ENCODE peak calls at places on chromosomes 4 and X, in ten cellular contexts. One of them, this sample, is unnamed.

GRCh38 chrX:63932907-63933306 is 147.9 kb upstream of the ARHGEF9 start:
- DNase-seq in A673: no peak
- DNase-seq in fibroblast of lung: no peak
- DNase-seq in astrocyte of the cerebellum: no peak
- DNase-seq in HFFc6: no peak
- DNase-seq in Peyer's patch: no peak
- DNase-seq in foreskin fibroblast: no peak
- DNase-seq in uterus: no peak
- DNase-seq in progenitor cell of endocrine pancreas: no peak
- DNase-seq in heart left ventricle: no peak
- DNase-seq in this sample: no peak

GRCh38 chrX:154046262-154046771 is 26.6 kb upstream of the IRAK1 start:
- DNase-seq in fibroblast of lung: peak
- DNase-seq in foreskin fibroblast: peak
- DNase-seq in Peyer's patch: no peak
- DNase-seq in HFFc6: peak
- DNase-seq in heart left ventricle: peak
- DNase-seq in progenitor cell of endocrine pancreas: no peak
- DNase-seq in uterus: peak
- DNase-seq in A673: peak
- DNase-seq in astrocyte of the cerebellum: peak
- DNase-seq in this sample: peak

GRCh38 chr4:17189322-17189721 is 290.9 kb upstream of the LDB2 start:
- DNase-seq in heart left ventricle: no peak
- DNase-seq in A673: peak
- DNase-seq in uterus: peak
- DNase-seq in Peyer's patch: no peak
- DNase-seq in HFFc6: peak
- DNase-seq in foreskin fibroblast: peak
- DNase-seq in astrocyte of the cerebellum: peak
- DNase-seq in progenitor cell of endocrine pancreas: no peak
- DNase-seq in fibroblast of lung: peak
- DNase-seq in this sample: no peak

GRCh38 chrX:154300815-154301214 is 5.2 kb downstream of the TKTL1 start:
- DNase-seq in HFFc6: no peak
- DNase-seq in A673: no peak
- DNase-seq in heart left ventricle: peak
- DNase-seq in foreskin fibroblast: no peak
- DNase-seq in astrocyte of the cerebellum: no peak
- DNase-seq in fibroblast of lung: no peak
- DNase-seq in Peyer's patch: no peak
- DNase-seq in uterus: no peak
- DNase-seq in progenitor cell of endocrine pancreas: no peak
- DNase-seq in this sample: no peak

GRCh38 chr4:175929441-175929840 is 117.4 kb upstream of the GPM6A start:
- DNase-seq in A673: no peak
- DNase-seq in HFFc6: no peak
- DNase-seq in astrocyte of the cerebellum: no peak
- DNase-seq in progenitor cell of endocrine pancreas: no peak
- DNase-seq in heart left ventricle: no peak
- DNase-seq in uterus: no peak
- DNase-seq in Peyer's patch: no peak
- DNase-seq in fibroblast of lung: no peak
- DNase-seq in foreskin fibroblast: no peak
- DNase-seq in this sample: no peak

GRCh38 chr4:39054497-39054896 is 7.5 kb upstream of the KLHL5 start:
- DNase-seq in astrocyte of the cerebellum: no peak
- DNase-seq in foreskin fibroblast: no peak
- DNase-seq in heart left ventricle: no peak
- DNase-seq in HFFc6: no peak
- DNase-seq in fibroblast of lung: no peak
- DNase-seq in progenitor cell of endocrine pancreas: no peak
- DNase-seq in uterus: no peak
- DNase-seq in A673: peak
- DNase-seq in Peyer's patch: no peak
- DNase-seq in this sample: no peak

GRCh38 chr4:22842360-22842759 is 149.6 kb downstream of the GBA3 start:
- DNase-seq in heart left ventricle: no peak
- DNase-seq in Peyer's patch: no peak
- DNase-seq in fibroblast of lung: no peak
- DNase-seq in foreskin fibroblast: no peak
- DNase-seq in progenitor cell of endocrine pancreas: no peak
- DNase-seq in A673: no peak
- DNase-seq in uterus: no peak
- DNase-seq in astrocyte of the cerebellum: no peak
- DNase-seq in HFFc6: no peak
- DNase-seq in this sample: no peak

GRCh38 chrX:40062525-40063193 is 35.1 kb downstream of the BCOR start:
- DNase-seq in uterus: no peak
- DNase-seq in fibroblast of lung: peak
- DNase-seq in foreskin fibroblast: peak
- DNase-seq in Peyer's patch: no peak
- DNase-seq in A673: no peak
- DNase-seq in heart left ventricle: no peak
- DNase-seq in astrocyte of the cerebellum: no peak
- DNase-seq in progenitor cell of endocrine pancreas: no peak
- DNase-seq in HFFc6: no peak
- DNase-seq in this sample: no peak

GRCh38 chr4:184768296-184768695 is 34.4 kb upstream of the CENPU start:
- DNase-seq in progenitor cell of endocrine pancreas: no peak
- DNase-seq in foreskin fibroblast: no peak
- DNase-seq in uterus: no peak
- DNase-seq in Peyer's patch: no peak
- DNase-seq in A673: no peak
- DNase-seq in astrocyte of the cerebellum: no peak
- DNase-seq in fibroblast of lung: no peak
- DNase-seq in HFFc6: no peak
- DNase-seq in heart left ventricle: no peak
- DNase-seq in this sample: no peak

GRCh38 chr4:54152846-54153600 is 53.1 kb downstream of the GSX2 start:
- DNase-seq in astrocyte of the cerebellum: peak
- DNase-seq in heart left ventricle: no peak
- DNase-seq in progenitor cell of endocrine pancreas: no peak
- DNase-seq in foreskin fibroblast: peak
- DNase-seq in HFFc6: peak
- DNase-seq in uterus: no peak
- DNase-seq in A673: no peak
- DNase-seq in Peyer's patch: no peak
- DNase-seq in fibroblast of lung: peak
- DNase-seq in this sample: peak

GRCh38 chr4:186570193-186570996 is 15.0 kb upstream of the MTNR1A start:
- DNase-seq in heart left ventricle: no peak
- DNase-seq in Peyer's patch: no peak
- DNase-seq in HFFc6: peak
- DNase-seq in uterus: no peak
- DNase-seq in progenitor cell of endocrine pancreas: no peak
- DNase-seq in fibroblast of lung: peak
- DNase-seq in A673: no peak
- DNase-seq in astrocyte of the cerebellum: peak
- DNase-seq in foreskin fibroblast: peak
- DNase-seq in this sample: no peak

GRCh38 chr4:14345356-14345775 is 656.9 kb upstream of the CPEB2 start:
- DNase-seq in heart left ventricle: no peak
- DNase-seq in astrocyte of the cerebellum: peak
- DNase-seq in HFFc6: peak
- DNase-seq in A673: peak
- DNase-seq in fibroblast of lung: peak
- DNase-seq in Peyer's patch: no peak
- DNase-seq in progenitor cell of endocrine pancreas: no peak
- DNase-seq in foreskin fibroblast: peak
- DNase-seq in uterus: no peak
- DNase-seq in this sample: peak

GRCh38 chr4:158688813-158689212 is 16.7 kb downstream of the ETFDH start:
- DNase-seq in uterus: no peak
- DNase-seq in astrocyte of the cerebellum: no peak
- DNase-seq in foreskin fibroblast: no peak
- DNase-seq in fibroblast of lung: no peak
- DNase-seq in heart left ventricle: no peak
- DNase-seq in A673: no peak
- DNase-seq in Peyer's patch: no peak
- DNase-seq in progenitor cell of endocrine pancreas: no peak
- DNase-seq in HFFc6: no peak
- DNase-seq in this sample: no peak

GRCh38 chrX:138748480-138748879 is 37.0 kb upstream of the FGF13 start:
- DNase-seq in foreskin fibroblast: peak
- DNase-seq in uterus: no peak
- DNase-seq in Peyer's patch: no peak
- DNase-seq in progenitor cell of endocrine pancreas: no peak
- DNase-seq in heart left ventricle: no peak
- DNase-seq in A673: peak
- DNase-seq in astrocyte of the cerebellum: peak
- DNase-seq in fibroblast of lung: peak
- DNase-seq in HFFc6: no peak
- DNase-seq in this sample: peak

GRCh38 chrX:138740361-138740760 is 28.8 kb upstream of the FGF13 start:
- DNase-seq in heart left ventricle: no peak
- DNase-seq in astrocyte of the cerebellum: no peak
- DNase-seq in foreskin fibroblast: no peak
- DNase-seq in progenitor cell of endocrine pancreas: no peak
- DNase-seq in uterus: no peak
- DNase-seq in HFFc6: no peak
- DNase-seq in A673: no peak
- DNase-seq in fibroblast of lung: no peak
- DNase-seq in Peyer's patch: no peak
- DNase-seq in this sample: no peak

DNA sequence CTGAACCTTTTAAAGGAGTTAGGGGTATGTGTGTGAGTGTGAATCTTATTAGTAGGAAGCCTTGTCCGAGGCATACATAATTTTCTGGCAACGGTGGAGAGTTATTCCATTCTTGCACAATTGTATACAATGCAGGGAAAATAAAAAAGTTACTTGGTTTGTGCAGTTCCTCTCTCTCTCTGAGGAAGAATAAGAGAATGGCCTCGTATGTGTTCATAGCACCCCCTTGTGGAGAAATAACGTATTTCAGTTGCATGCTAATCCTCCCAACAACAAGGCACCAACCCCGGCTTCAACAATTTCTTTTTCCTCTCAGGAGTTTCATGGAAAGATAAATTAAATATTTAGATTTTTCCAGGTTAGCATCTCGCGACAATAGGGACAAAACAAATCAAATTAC is 33.7 kb upstream of the FGF13 start:
- DNase-seq in progenitor cell of endocrine pancreas: peak
- DNase-seq in astrocyte of the cerebellum: peak
- DNase-seq in fibroblast of lung: peak
- DNase-seq in A673: peak
- DNase-seq in foreskin fibroblast: peak
- DNase-seq in heart left ventricle: no peak
- DNase-seq in HFFc6: peak
- DNase-seq in Peyer's patch: no peak
- DNase-seq in uterus: no peak
- DNase-seq in this sample: peak
- TF ChIP-seq CTCF in progenitor cell of endocrine pancreas: peak
- TF ChIP-seq CTCF in astrocyte of the cerebellum: peak
- TF ChIP-seq CTCF in fibroblast of lung: peak
- TF ChIP-seq CTCF in A673: peak
- TF ChIP-seq CTCF in foreskin fibroblast: peak
- TF ChIP-seq CTCF in heart left ventricle: peak
- TF ChIP-seq CTCF in HFFc6: peak
- TF ChIP-seq CTCF in Peyer's patch: peak
- TF ChIP-seq CTCF in uterus: peak
- TF ChIP-seq CTCF in this sample: peak

DNA sequence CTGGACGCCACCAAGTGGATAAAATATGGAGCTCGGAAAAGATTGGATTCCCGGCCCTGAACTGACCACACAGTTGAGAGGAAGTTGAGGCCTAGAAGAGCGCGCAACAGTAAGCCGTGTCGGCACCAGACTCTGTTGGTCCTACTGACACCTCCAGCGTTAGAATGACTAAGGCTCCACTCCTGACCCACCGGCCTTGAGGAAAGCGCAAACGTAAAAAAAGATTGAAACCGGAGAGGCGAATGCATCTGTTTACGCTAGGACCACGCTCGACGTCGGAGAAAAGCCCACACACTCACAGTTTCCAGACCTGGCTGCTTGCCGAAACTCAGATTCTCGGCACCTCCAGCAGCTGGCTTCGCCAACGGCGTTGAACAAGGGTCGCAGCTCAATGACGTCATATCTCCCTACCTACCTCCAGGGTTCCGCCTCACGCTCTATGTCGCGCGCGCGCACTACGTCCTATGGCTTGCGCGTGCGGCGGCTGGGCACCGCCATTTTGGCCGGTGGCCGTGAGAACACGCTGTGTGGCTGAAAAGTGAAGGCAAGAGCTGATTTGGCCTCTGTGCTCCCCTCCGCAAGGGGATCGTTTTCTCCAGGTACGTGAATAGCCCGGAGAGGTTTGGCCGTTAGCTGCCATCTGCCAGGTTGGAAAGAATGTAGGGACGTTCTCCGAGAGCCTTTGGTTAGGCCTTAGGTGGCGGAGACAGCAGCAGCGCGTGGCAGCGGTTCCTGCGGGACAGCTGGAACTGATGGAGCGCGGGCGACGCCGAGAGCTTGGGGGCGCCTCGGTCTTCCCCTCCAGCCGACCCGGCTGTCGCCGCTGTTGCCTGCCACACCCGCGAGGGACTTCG is at the start of the genes ABCE1 and ANAPC10:
- DNase-seq in heart left ventricle: peak
- DNase-seq in progenitor cell of endocrine pancreas: peak
- DNase-seq in fibroblast of lung: peak
- DNase-seq in Peyer's patch: peak
- DNase-seq in uterus: peak
- DNase-seq in HFFc6: peak
- DNase-seq in A673: peak
- DNase-seq in astrocyte of the cerebellum: peak
- DNase-seq in foreskin fibroblast: peak
- DNase-seq in this sample: peak
- TF ChIP-seq CTCF in heart left ventricle: peak
- TF ChIP-seq CTCF in progenitor cell of endocrine pancreas: no peak
- TF ChIP-seq CTCF in fibroblast of lung: peak
- TF ChIP-seq CTCF in Peyer's patch: no peak
- TF ChIP-seq CTCF in uterus: peak
- TF ChIP-seq CTCF in HFFc6: peak
- TF ChIP-seq CTCF in A673: peak
- TF ChIP-seq CTCF in astrocyte of the cerebellum: peak
- TF ChIP-seq CTCF in foreskin fibroblast: peak
- TF ChIP-seq CTCF in this sample: peak

DNA sequence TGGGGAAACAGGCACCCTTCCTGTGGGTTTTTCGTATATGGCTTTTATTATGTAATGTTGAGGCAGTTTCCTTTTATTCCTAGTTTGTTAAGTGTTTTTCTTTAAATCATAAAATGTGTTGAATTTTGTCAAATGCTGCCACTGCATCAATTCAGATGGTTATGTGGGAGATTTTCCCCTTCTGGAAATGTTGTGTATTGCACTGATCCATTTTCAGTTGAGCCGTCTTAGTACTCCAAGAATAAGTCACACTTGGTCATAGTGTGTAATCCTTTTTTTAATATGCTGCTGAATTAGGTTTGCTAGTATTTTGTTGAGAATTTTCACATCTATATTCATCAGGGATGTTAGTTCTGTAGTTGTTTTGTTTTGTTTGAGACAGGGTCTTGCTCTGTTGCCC is 9.5 kb upstream of the CTBP1 start:
- DNase-seq in Peyer's patch: no peak
- DNase-seq in heart left ventricle: no peak
- DNase-seq in uterus: no peak
- DNase-seq in fibroblast of lung: no peak
- DNase-seq in HFFc6: no peak
- DNase-seq in A673: no peak
- DNase-seq in astrocyte of the cerebellum: no peak
- DNase-seq in foreskin fibroblast: no peak
- DNase-seq in progenitor cell of endocrine pancreas: no peak
- DNase-seq in this sample: no peak
- TF ChIP-seq CTCF in Peyer's patch: no peak
- TF ChIP-seq CTCF in heart left ventricle: no peak
- TF ChIP-seq CTCF in uterus: no peak
- TF ChIP-seq CTCF in fibroblast of lung: peak
- TF ChIP-seq CTCF in HFFc6: peak
- TF ChIP-seq CTCF in A673: no peak
- TF ChIP-seq CTCF in astrocyte of the cerebellum: no peak
- TF ChIP-seq CTCF in foreskin fibroblast: no peak
- TF ChIP-seq CTCF in progenitor cell of endocrine pancreas: peak
- TF ChIP-seq CTCF in this sample: no peak

GRCh38 chr4:106898621-106899230 is 137.4 kb downstream of the DKK2 start:
- DNase-seq in Peyer's patch: no peak
- DNase-seq in progenitor cell of endocrine pancreas: peak
- DNase-seq in fibroblast of lung: peak
- DNase-seq in foreskin fibroblast: peak
- DNase-seq in uterus: no peak
- DNase-seq in A673: peak
- DNase-seq in astrocyte of the cerebellum: peak
- DNase-seq in heart left ventricle: no peak
- DNase-seq in HFFc6: peak
- DNase-seq in this sample: peak
- TF ChIP-seq CTCF in Peyer's patch: peak
- TF ChIP-seq CTCF in progenitor cell of endocrine pancreas: peak
- TF ChIP-seq CTCF in fibroblast of lung: peak
- TF ChIP-seq CTCF in foreskin fibroblast: peak
- TF ChIP-seq CTCF in uterus: peak
- TF ChIP-seq CTCF in A673: peak
- TF ChIP-seq CTCF in astrocyte of the cerebellum: peak
- TF ChIP-seq CTCF in heart left ventricle: peak
- TF ChIP-seq CTCF in HFFc6: peak
- TF ChIP-seq CTCF in this sample: peak

This sample was measured in MCF 10A.